ENCODE peak calls at places on chromosome 1, in five cellular contexts. Y is Calu3, B is nephron progenitor cell, F is A549, U is amniotic stem cell. P is an unnamed sample.

GRCh38 chr1:230879781-230880180 is 11.5 kb upstream of the C1orf198 start:
- DNase-seq in Y (no peak), U (no peak), F (no peak), B (peak; percentile 24), P (no peak)

GRCh38 chr1:3922851-3923250 is 22.8 kb upstream of the C1orf174 start:
- DNase-seq in F (no peak), Y (no peak), U (no peak), B (no peak), P (no peak)

GRCh38 chr1:159932296-159933285 is 7.3 kb upstream of the TAGLN2 start:
- DNase-seq in U (no peak), Y (no peak), B (no peak), F (no peak), P (no peak)

GRCh38 chr1:159040893-159041724 is 31.4 kb downstream of the IFI16 start:
- DNase-seq in Y (no peak), U (no peak), F (no peak), B (no peak), P (no peak)

GRCh38 chr1:178488393-178488792 is 8.4 kb downstream of the CLEC20A start:
- DNase-seq in U (no peak), Y (no peak), B (no peak), F (no peak), P (peak; percentile 37)

GRCh38 chr1:76933847-76934657 is 66.8 kb downstream of the ST6GALNAC5 start:
- DNase-seq in Y (no peak), B (no peak), U (no peak), F (no peak), P (no peak)

GRCh38 chr1:214474467-214474866 is 76.9 kb downstream of the PTPN14 start:
- DNase-seq in Y (no peak), F (no peak), B (no peak), U (no peak), P (no peak)

GRCh38 chr1:247448107-247448778 is 9.7 kb downstream of the OR2B11 start:
- DNase-seq in Y (peak; percentile 71), B (peak; percentile 39), F (peak; percentile 37), U (no peak), P (peak; percentile 64)

GRCh38 chr1:65791860-65792670 is 630 bp upstream of the PDE4B start:
- DNase-seq in U (no peak), F (no peak), Y (no peak), B (peak; percentile 45), P (peak; percentile 71)

GRCh38 chr1:1243807-1244191 is 2.7 kb downstream of the C1QTNF12 start:
- DNase-seq in U (no peak), B (peak; percentile 57), Y (no peak), F (no peak), P (no peak)

GRCh38 chr1:66274634-66275033 is 259.3 kb upstream of the SGIP1 start:
- DNase-seq in F (no peak), U (no peak), B (no peak), Y (no peak), P (no peak)

GRCh38 chr1:201933840-201934430 is 12.4 kb downstream of the LMOD1 start:
- DNase-seq in Y (no peak), U (no peak), F (no peak), B (no peak), P (no peak)

GRCh38 chr1:188117436-188117835 is 1288.7 kb downstream of the PLA2G4A start:
- DNase-seq in U (no peak), B (no peak), Y (no peak), F (no peak), P (no peak)

GRCh38 chr1:44675186-44675585 is 672 bp downstream of the ARMH1 start:
- DNase-seq in B (no peak), F (no peak), U (no peak), Y (no peak), P (no peak)

GRCh38 chr1:169867012-169867679 is 26.6 kb downstream of the SCYL3 start:
- DNase-seq in U (no peak), Y (no peak), B (no peak), F (no peak), P (no peak)

GRCh38 chr1:223556414-223557124 is 108.9 kb downstream of the CAPN8 start:
- DNase-seq in U (no peak), Y (peak; percentile 89), F (peak; percentile 46), B (peak; percentile 75), P (peak; percentile 70)

GRCh38 chr1:205977348-205978014 is 25.7 kb downstream of the RAB7B start:
- DNase-seq in U (peak; percentile 67), B (peak; percentile 83), Y (peak; percentile 91), F (peak; percentile 70), P (peak; percentile 84)

GRCh38 chr1:205488074-205488723 is 16.3 kb upstream of the CDK18 start:
- DNase-seq in B (peak; percentile 66), U (peak; percentile 34), Y (peak; percentile 73), F (peak; percentile 87), P (peak; percentile 75)

GRCh38 chr1:189899686-189900495 is 577.8 kb downstream of the BRINP3 start:
- DNase-seq in F (no peak), Y (no peak), U (no peak), B (no peak), P (no peak)

GRCh38 chr1:101025283-101025679 is 303 bp downstream of the DPH5 start:
- DNase-seq in B (peak; percentile 8), U (no peak), F (no peak), Y (peak; percentile 2), P (no peak)

GRCh38 chr1:52738863-52739406 is 12.7 kb downstream of the ZYG11B start:
- DNase-seq in F (no peak), U (no peak), B (peak; percentile 10), Y (no peak), P (no peak)

GRCh38 chr1:156987715-156988114 is 57.8 kb downstream of the ARHGEF11 start:
- DNase-seq in B (no peak), F (no peak), U (no peak), Y (no peak), P (no peak)

GRCh38 chr1:78419309-78419708 is 71.5 kb upstream of the PTGFR start:
- DNase-seq in Y (no peak), B (no peak), U (peak; percentile 60), F (no peak), P (no peak)

GRCh38 chr1:162548170-162548569 is 13.4 kb upstream of the UAP1 start:
- DNase-seq in F (no peak), Y (no peak), U (no peak), B (no peak), P (no peak)

GRCh38 chr1:178036090-178036489 is 57.8 kb upstream of the RASAL2 start:
- DNase-seq in B (no peak), Y (no peak), U (no peak), F (no peak), P (no peak)

GRCh38 chr1:154453155-154453554 is 48.0 kb downstream of the IL6R start:
- DNase-seq in F (no peak), U (no peak), B (no peak), Y (no peak), P (no peak)

GRCh38 chr1:155504207-155504606 is 58.4 kb downstream of the ASH1L start:
- DNase-seq in B (no peak), Y (peak; percentile 9), F (peak; percentile 55), U (no peak), P (no peak)

GRCh38 chr1:169698976-169699375 is 12.4 kb downstream of the SELL start:
- DNase-seq in F (no peak), U (no peak), Y (no peak), B (no peak), P (no peak)

GRCh38 chr1:9166289-9167235 is 37.7 kb upstream of the GPR157 start:
- DNase-seq in F (no peak), Y (no peak), B (no peak), U (no peak), P (no peak)

GRCh38 chr1:48292706-48293105 is 70.2 kb downstream of the SLC5A9 start:
- DNase-seq in Y (no peak), U (no peak), F (no peak), B (no peak), P (no peak)